ENCODE peak calls at places on chromosomes 12 and 14, in seven cellular contexts. One of them, this sample, is unnamed.

GRCh38 chr14:69288001-69288771 is 28.2 kb downstream of the GALNT16 start:
- DNase-seq in HCT116: no peak
- DNase-seq in K562: peak
- DNase-seq in SK-N-SH: peak
- DNase-seq in HepG2: peak
- DNase-seq in GM12878: no peak
- DNase-seq in H1: no peak
- DNase-seq in this sample: peak

GRCh38 chr14:71594828-71595227 is 337.4 kb upstream of the RGS6 start:
- DNase-seq in HCT116: no peak
- DNase-seq in K562: peak
- DNase-seq in SK-N-SH: no peak
- DNase-seq in HepG2: no peak
- DNase-seq in GM12878: no peak
- DNase-seq in H1: no peak
- DNase-seq in this sample: no peak

GRCh38 chr12:117380083-117380482 is 18.7 kb upstream of the NOS1 start:
- DNase-seq in HCT116: no peak
- DNase-seq in K562: no peak
- DNase-seq in SK-N-SH: no peak
- DNase-seq in HepG2: no peak
- DNase-seq in GM12878: no peak
- DNase-seq in H1: no peak
- DNase-seq in this sample: peak

GRCh38 chr14:77063581-77064289 is 34.3 kb upstream of the CIPC start:
- DNase-seq in HCT116: no peak
- DNase-seq in K562: no peak
- DNase-seq in SK-N-SH: no peak
- DNase-seq in HepG2: no peak
- DNase-seq in GM12878: no peak
- DNase-seq in H1: no peak
- DNase-seq in this sample: no peak

GRCh38 chr12:93722757-93723567 is 45.8 kb downstream of the CRADD start:
- DNase-seq in HCT116: no peak
- DNase-seq in K562: no peak
- DNase-seq in SK-N-SH: no peak
- DNase-seq in HepG2: no peak
- DNase-seq in GM12878: no peak
- DNase-seq in H1: no peak
- DNase-seq in this sample: peak

GRCh38 chr14:99252940-99253868 is 18.8 kb downstream of the BCL11B start:
- DNase-seq in HCT116: no peak
- DNase-seq in K562: no peak
- DNase-seq in SK-N-SH: no peak
- DNase-seq in HepG2: no peak
- DNase-seq in GM12878: no peak
- DNase-seq in H1: no peak
- DNase-seq in this sample: no peak

GRCh38 chr14:52325632-52326031 is 11.5 kb downstream of the PTGER2 start:
- DNase-seq in HCT116: no peak
- DNase-seq in K562: no peak
- DNase-seq in SK-N-SH: no peak
- DNase-seq in HepG2: no peak
- DNase-seq in GM12878: no peak
- DNase-seq in H1: no peak
- DNase-seq in this sample: no peak

GRCh38 chr12:4975574-4975973 is 65.9 kb downstream of the KCNA1 start:
- DNase-seq in HCT116: no peak
- DNase-seq in K562: peak
- DNase-seq in SK-N-SH: peak
- DNase-seq in HepG2: no peak
- DNase-seq in GM12878: no peak
- DNase-seq in H1: no peak
- DNase-seq in this sample: no peak

GRCh38 chr14:98949031-98949430 is 323.0 kb downstream of the BCL11B start:
- DNase-seq in HCT116: no peak
- DNase-seq in K562: no peak
- DNase-seq in SK-N-SH: no peak
- DNase-seq in HepG2: no peak
- DNase-seq in GM12878: no peak
- DNase-seq in H1: no peak
- DNase-seq in this sample: no peak

GRCh38 chr14:67643671-67644070 is 24.0 kb downstream of the ARG2 start:
- DNase-seq in HCT116: no peak
- DNase-seq in K562: no peak
- DNase-seq in SK-N-SH: no peak
- DNase-seq in HepG2: no peak
- DNase-seq in GM12878: no peak
- DNase-seq in H1: no peak
- DNase-seq in this sample: no peak

GRCh38 chr12:124404162-124404561 is 109.3 kb downstream of the RFLNA start:
- DNase-seq in HCT116: no peak
- DNase-seq in K562: no peak
- DNase-seq in SK-N-SH: no peak
- DNase-seq in HepG2: no peak
- DNase-seq in GM12878: no peak
- DNase-seq in H1: no peak
- DNase-seq in this sample: no peak

GRCh38 chr14:56423591-56423991 is 156.0 kb upstream of the TMEM260 start:
- DNase-seq in HCT116: no peak
- DNase-seq in K562: no peak
- DNase-seq in SK-N-SH: no peak
- DNase-seq in HepG2: no peak
- DNase-seq in GM12878: no peak
- DNase-seq in H1: no peak
- DNase-seq in this sample: no peak

GRCh38 chr14:100289916-100290606 is 16.2 kb downstream of the SLC25A29 start:
- DNase-seq in HCT116: no peak
- DNase-seq in K562: no peak
- DNase-seq in SK-N-SH: peak
- DNase-seq in HepG2: no peak
- DNase-seq in GM12878: no peak
- DNase-seq in H1: no peak
- DNase-seq in this sample: no peak

GRCh38 chr12:63904653-63905052 is 60.2 kb downstream of the SRGAP1 start:
- DNase-seq in HCT116: no peak
- DNase-seq in K562: no peak
- DNase-seq in SK-N-SH: no peak
- DNase-seq in HepG2: no peak
- DNase-seq in GM12878: no peak
- DNase-seq in H1: no peak
- DNase-seq in this sample: no peak

GRCh38 chr12:109719123-109720022 is 5.7 kb downstream of the FAM222A start:
- DNase-seq in HCT116: no peak
- DNase-seq in K562: peak
- DNase-seq in SK-N-SH: peak
- DNase-seq in HepG2: peak
- DNase-seq in GM12878: no peak
- DNase-seq in H1: no peak
- DNase-seq in this sample: no peak

GRCh38 chr12:52646613-52647012 is 5.4 kb downstream of the KRT2 start:
- DNase-seq in HCT116: no peak
- DNase-seq in K562: no peak
- DNase-seq in SK-N-SH: no peak
- DNase-seq in HepG2: no peak
- DNase-seq in GM12878: no peak
- DNase-seq in H1: no peak
- DNase-seq in this sample: no peak

GRCh38 chr12:40622246-40622838 is 69.9 kb upstream of the CNTN1 start:
- DNase-seq in HCT116: peak
- DNase-seq in K562: peak
- DNase-seq in SK-N-SH: peak
- DNase-seq in HepG2: peak
- DNase-seq in GM12878: no peak
- DNase-seq in H1: peak
- DNase-seq in this sample: peak

GRCh38 chr12:118436986-118437385 is 60.6 kb downstream of the SUDS3 start:
- DNase-seq in HCT116: no peak
- DNase-seq in K562: no peak
- DNase-seq in SK-N-SH: no peak
- DNase-seq in HepG2: no peak
- DNase-seq in GM12878: no peak
- DNase-seq in H1: no peak
- DNase-seq in this sample: no peak

GRCh38 chr14:58861546-58861945 is 223.8 kb downstream of the DACT1 start:
- DNase-seq in HCT116: no peak
- DNase-seq in K562: no peak
- DNase-seq in SK-N-SH: no peak
- DNase-seq in HepG2: no peak
- DNase-seq in GM12878: no peak
- DNase-seq in H1: no peak
- DNase-seq in this sample: no peak

GRCh38 chr12:11922361-11922760 is 148.4 kb upstream of the BCL2L14 start:
- DNase-seq in HCT116: peak
- DNase-seq in K562: no peak
- DNase-seq in SK-N-SH: no peak
- DNase-seq in HepG2: peak
- DNase-seq in GM12878: no peak
- DNase-seq in H1: no peak
- DNase-seq in this sample: no peak

GRCh38 chr12:130701402-130701744 is 14.7 kb downstream of the RIMBP2 start:
- DNase-seq in HCT116: no peak
- DNase-seq in K562: no peak
- DNase-seq in SK-N-SH: no peak
- DNase-seq in HepG2: no peak
- DNase-seq in GM12878: no peak
- DNase-seq in H1: no peak
- DNase-seq in this sample: no peak

GRCh38 chr12:53414756-53415417 is 8.8 kb upstream of the AMHR2 start:
- DNase-seq in HCT116: no peak
- DNase-seq in K562: peak
- DNase-seq in SK-N-SH: peak
- DNase-seq in HepG2: no peak
- DNase-seq in GM12878: no peak
- DNase-seq in H1: no peak
- DNase-seq in this sample: no peak

GRCh38 chr12:131896080-131896810 is 1.8 kb downstream of the ULK1 start:
- DNase-seq in HCT116: peak
- DNase-seq in K562: peak
- DNase-seq in SK-N-SH: peak
- DNase-seq in HepG2: peak
- DNase-seq in GM12878: no peak
- DNase-seq in H1: peak
- DNase-seq in this sample: peak

GRCh38 chr12:131897875-131898274 is 3.5 kb downstream of the ULK1 start:
- DNase-seq in HCT116: no peak
- DNase-seq in K562: no peak
- DNase-seq in SK-N-SH: no peak
- DNase-seq in HepG2: no peak
- DNase-seq in GM12878: no peak
- DNase-seq in H1: no peak
- DNase-seq in this sample: no peak

GRCh38 chr12:131895640-131896079 is 1.2 kb downstream of the ULK1 start:
- DNase-seq in HCT116: no peak
- DNase-seq in K562: peak
- DNase-seq in SK-N-SH: no peak
- DNase-seq in HepG2: no peak
- DNase-seq in GM12878: no peak
- DNase-seq in H1: no peak
- DNase-seq in this sample: peak

GRCh38 chr12:131897276-131897675 is 2.9 kb downstream of the ULK1 start:
- DNase-seq in HCT116: no peak
- DNase-seq in K562: no peak
- DNase-seq in SK-N-SH: no peak
- DNase-seq in HepG2: no peak
- DNase-seq in GM12878: no peak
- DNase-seq in H1: no peak
- DNase-seq in this sample: no peak

GRCh38 chr12:131896811-131897270 is 2.4 kb downstream of the ULK1 start:
- DNase-seq in HCT116: no peak
- DNase-seq in K562: no peak
- DNase-seq in SK-N-SH: peak
- DNase-seq in HepG2: no peak
- DNase-seq in GM12878: no peak
- DNase-seq in H1: no peak
- DNase-seq in this sample: no peak
- TF ChIP-seq JUND in HCT116: no peak
- TF ChIP-seq JUND in K562: no peak
- TF ChIP-seq JUND in SK-N-SH: no peak
- TF ChIP-seq JUND in HepG2: no peak
- TF ChIP-seq JUND in GM12878: no peak
- TF ChIP-seq JUND in H1: no peak
- TF ChIP-seq JUND in this sample: no peak

DNA sequence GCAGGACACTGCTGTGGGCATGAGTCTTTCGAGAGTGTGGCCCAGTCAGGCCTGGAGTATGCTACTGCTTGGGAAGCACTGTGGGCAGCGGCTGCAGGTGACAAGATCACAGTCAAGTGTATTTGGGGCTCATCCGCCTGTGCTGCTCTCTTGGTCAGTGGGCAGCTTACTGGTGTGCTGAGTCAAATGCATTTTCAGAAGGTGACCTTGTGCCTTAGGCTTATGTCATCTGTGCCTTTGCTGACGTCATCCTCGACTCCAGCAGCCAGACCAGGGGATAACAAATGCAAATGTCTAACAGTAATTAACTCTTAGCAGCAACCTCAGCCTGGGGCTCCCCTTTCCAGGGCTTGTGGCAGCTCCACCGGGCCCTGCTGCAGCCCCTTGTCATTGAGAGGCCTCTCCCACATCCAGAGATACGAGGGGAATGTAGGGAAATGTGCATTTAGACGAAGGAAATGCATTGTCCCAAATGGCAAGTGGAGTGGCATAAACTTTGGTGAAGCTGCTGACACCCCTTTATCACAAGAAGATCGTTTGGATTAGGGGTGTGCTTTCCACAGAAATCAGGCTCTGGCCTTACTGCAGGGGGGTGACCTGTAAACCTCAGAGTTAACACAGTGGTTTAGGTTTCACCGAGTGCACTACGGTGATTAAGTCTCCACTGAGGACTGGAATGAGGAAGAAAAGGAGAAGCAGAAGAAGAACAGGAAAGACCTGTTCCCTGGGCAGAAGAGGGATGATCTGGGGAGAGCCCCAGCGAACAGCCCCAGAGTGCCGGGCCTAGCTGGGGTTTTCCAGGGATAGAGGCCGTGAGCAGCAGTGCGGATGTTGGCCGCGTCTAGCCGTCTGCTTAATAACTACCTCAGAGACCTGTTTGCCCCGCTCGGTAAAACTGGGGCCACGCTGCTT is 39.7 kb downstream of the PSMA6 start:
- DNase-seq in HCT116: peak
- DNase-seq in K562: peak
- DNase-seq in SK-N-SH: peak
- DNase-seq in HepG2: peak
- DNase-seq in GM12878: no peak
- DNase-seq in H1: no peak
- DNase-seq in this sample: peak
- TF ChIP-seq JUND in HCT116: no peak
- TF ChIP-seq JUND in K562: peak
- TF ChIP-seq JUND in SK-N-SH: no peak
- TF ChIP-seq JUND in HepG2: no peak
- TF ChIP-seq JUND in GM12878: no peak
- TF ChIP-seq JUND in H1: no peak
- TF ChIP-seq JUND in this sample: no peak

GRCh38 chr14:28707814-28708213 is 58.8 kb upstream of the FOXG1 start:
- DNase-seq in HCT116: no peak
- DNase-seq in K562: no peak
- DNase-seq in SK-N-SH: no peak
- DNase-seq in HepG2: no peak
- DNase-seq in GM12878: no peak
- DNase-seq in H1: no peak
- DNase-seq in this sample: no peak
- TF ChIP-seq JUND in HCT116: no peak
- TF ChIP-seq JUND in K562: no peak
- TF ChIP-seq JUND in SK-N-SH: no peak
- TF ChIP-seq JUND in HepG2: no peak
- TF ChIP-seq JUND in GM12878: no peak
- TF ChIP-seq JUND in H1: no peak
- TF ChIP-seq JUND in this sample: no peak

GRCh38 chr14:32576088-32576795 is 247.1 kb downstream of the AKAP6 start:
- DNase-seq in HCT116: peak
- DNase-seq in K562: peak
- DNase-seq in SK-N-SH: peak
- DNase-seq in HepG2: peak
- DNase-seq in GM12878: no peak
- DNase-seq in H1: no peak
- DNase-seq in this sample: peak
- TF ChIP-seq JUND in HCT116: no peak
- TF ChIP-seq JUND in K562: no peak
- TF ChIP-seq JUND in SK-N-SH: no peak
- TF ChIP-seq JUND in HepG2: no peak
- TF ChIP-seq JUND in GM12878: no peak
- TF ChIP-seq JUND in H1: no peak
- TF ChIP-seq JUND in this sample: no peak

This sample was measured in T47D.